ENCODE peak calls at places on chromosomes 5 and 9, in four cellular contexts. A, L, Z and V are unnamed samples.

GRCh38 chr5:28809811-28810750 is 1771.7 kb upstream of the CDH9 start:
- DNase-seq in L (no peak), Z (peak; percentile 14), A (peak; percentile 2), V (no peak)

GRCh38 chr5:38284378-38284777 is 26.0 kb downstream of the EGFLAM start:
- DNase-seq in Z (no peak), L (no peak), A (no peak), V (no peak)

GRCh38 chr9:37332581-37332980 is 89.9 kb upstream of the GRHPR start:
- DNase-seq in L (no peak), Z (no peak), A (no peak), V (no peak)

GRCh38 chr9:131587331-131587730 is 42.0 kb downstream of the PRRT1B start:
- DNase-seq in Z (no peak), A (no peak), L (no peak), V (no peak)

GRCh38 chr9:94603259-94603776 is 9.7 kb upstream of the FBP2 start:
- DNase-seq in Z (peak; percentile 93), L (peak; percentile 47), A (peak; percentile 91), V (peak; percentile 32)

GRCh38 chr9:20636883-20637440 is 14.7 kb upstream of the MLLT3 start:
- DNase-seq in A (no peak), Z (peak; percentile 24), L (no peak), V (no peak)

GRCh38 chr5:103889500-103890209 is 327.1 kb upstream of the NUDT12 start:
- DNase-seq in L (no peak), Z (no peak), A (no peak), V (no peak)

GRCh38 chr5:148972958-148973357 is 89.9 kb downstream of the SH3TC2 start:
- DNase-seq in Z (no peak), A (peak; percentile 75), L (peak; percentile 47), V (peak; percentile 62)

GRCh38 chr5:1929108-1929991 is 46.6 kb upstream of the IRX4 start:
- DNase-seq in L (no peak), A (no peak), Z (no peak), V (no peak)

GRCh38 chr5:131322926-131323325 is 59.1 kb downstream of the CDC42SE2 start:
- DNase-seq in Z (no peak), L (no peak), A (no peak), V (no peak)

GRCh38 chr9:117153021-117153420 is 261.8 kb downstream of the ASTN2 start:
- DNase-seq in L (no peak), Z (no peak), A (no peak), V (peak; percentile 3)

GRCh38 chr9:23702311-23702922 is 123.6 kb downstream of the ELAVL2 start:
- DNase-seq in L (no peak), A (no peak), Z (no peak), V (no peak)

GRCh38 chr9:137670391-137671195 is 51.8 kb downstream of the EHMT1 start:
- DNase-seq in Z (peak; percentile 67), A (no peak), L (no peak), V (no peak)

GRCh38 chr9:4750021-4750673 is 9.1 kb upstream of the AK3 start:
- DNase-seq in Z (peak; percentile 33), L (peak; percentile 29), A (no peak), V (no peak)

GRCh38 chr5:72191404-72191803 is 84.1 kb downstream of the MAP1B start:
- DNase-seq in Z (no peak), L (no peak), A (no peak), V (no peak)

GRCh38 chr5:16819522-16820167 is 116.4 kb downstream of the MYO10 start:
- DNase-seq in L (no peak), A (peak; percentile 71), Z (no peak), V (no peak)

GRCh38 chr9:38117646-38118045 is 48.6 kb upstream of the SHB start:
- DNase-seq in Z (no peak), A (peak; percentile 25), L (no peak), V (peak; percentile 29)

GRCh38 chr5:39132792-39133191 is 58.6 kb upstream of the RICTOR start:
- DNase-seq in Z (no peak), L (no peak), A (no peak), V (no peak)

GRCh38 chr5:79800979-79801827 is 111.6 kb downstream of the CMYA5 start:
- DNase-seq in Z (no peak), L (peak; percentile 1), A (peak; percentile 18), V (no peak)

GRCh38 chr9:121373401-121373769 is 3.3 kb upstream of the STOM start:
- DNase-seq in L (peak; percentile 54), Z (no peak), A (no peak), V (no peak)

GRCh38 chr9:112487799-112488345 is 1.2 kb downstream of the KIAA1958 start:
- DNase-seq in L (no peak), A (no peak), Z (no peak), V (no peak)

GRCh38 chr5:151319334-151319733 is 15.8 kb upstream of the SLC36A3 start:
- DNase-seq in L (no peak), Z (peak; percentile 36), A (peak; percentile 24), V (no peak)

GRCh38 chr9:2229109-2229733 is 214.1 kb downstream of the SMARCA2 start:
- DNase-seq in Z (no peak), A (no peak), L (no peak), V (no peak)

GRCh38 chr9:12774861-12775367 is at the start of gene LURAP1L:
- DNase-seq in A (peak; percentile 60), Z (peak; percentile 59), L (peak; percentile 83), V (peak; percentile 41)

GRCh38 chr9:105302728-105303127 is 58.3 kb downstream of the SLC44A1 start:
- DNase-seq in Z (no peak), L (no peak), A (no peak), V (no peak)

GRCh38 chr9:12730198-12730597 is 37.0 kb downstream of the TYRP1 start:
- DNase-seq in L (no peak), Z (no peak), A (no peak), V (no peak)

GRCh38 chr5:2634399-2635176 is 116.9 kb downstream of the IRX2 start:
- DNase-seq in L (no peak), Z (peak; percentile 50), A (no peak), V (no peak)

GRCh38 chr5:138960145-138960692 is 85.1 kb upstream of the LRRTM2 start:
- DNase-seq in L (no peak), A (no peak), Z (no peak), V (no peak)

GRCh38 chr9:127496974-127497373 is 45.7 kb downstream of the LRSAM1 start:
- DNase-seq in Z (no peak), L (no peak), A (no peak), V (no peak)

GRCh38 chr5:24623018-24623417 is 21.8 kb downstream of the CDH10 start:
- DNase-seq in A (no peak), Z (no peak), L (no peak), V (no peak)

GRCh38 chr5:139061274-139061673 is 136.9 kb downstream of the SIL1 start:
- DNase-seq in Z (no peak), A (peak; percentile 72), L (peak; percentile 39), V (no peak)

GRCh38 chr9:87305123-87305522 is 192.5 kb upstream of the DAPK1 start:
- DNase-seq in Z (no peak), A (no peak), L (no peak), V (no peak)

GRCh38 chr5:174204914-174205313 is 159.4 kb downstream of the NSG2 start:
- DNase-seq in A (no peak), L (no peak), Z (peak; percentile 87), V (no peak)

GRCh38 chr9:113464286-113464660 is 746 bp downstream of the RGS3 start:
- DNase-seq in A (no peak), L (no peak), Z (no peak), V (no peak)

GRCh38 chr5:56535347-56535746 is 280.0 kb upstream of the MAP3K1 start:
- DNase-seq in L (no peak), A (no peak), Z (no peak), V (no peak)

GRCh38 chr5:119301210-119301609 is 54.6 kb upstream of the TNFAIP8 start:
- DNase-seq in A (no peak), Z (no peak), L (no peak), V (no peak)

GRCh38 chr9:89223398-89223977 is 44.9 kb upstream of the SHC3 start:
- DNase-seq in Z (no peak), L (no peak), A (no peak), V (no peak)